ENCODE peak calls at places on chromosome 22, in eight cellular contexts. R is SW480, B is pancreas, N is midbrain, K is iris pigment epithelial cell, S is GF-D8, I is GM04503, F is fibroblast of the aortic adventitia. H is an unnamed sample.

GRCh38 chr22:31093956-31094622 is 13.0 kb downstream of the SMTN start:
- DNase-seq in R (no peak), B (peak), N (peak), K (no peak), S (no peak), I (no peak), F (no peak), H (no peak)

GRCh38 chr22:36374603-36375024 is 13.2 kb downstream of the MYH9 start:
- DNase-seq in R (peak), B (no peak), N (no peak), K (no peak), S (no peak), I (no peak), F (peak), H (peak)

GRCh38 chr22:49735411-49736311 is 92.0 kb downstream of the BRD1 start:
- DNase-seq in R (no peak), B (no peak), N (no peak), K (no peak), S (no peak), I (no peak), F (no peak), H (no peak)

GRCh38 chr22:42289671-42290269 is 19.3 kb upstream of the TCF20 start:
- DNase-seq in R (no peak), B (no peak), N (peak), K (no peak), S (no peak), I (no peak), F (no peak), H (no peak)

GRCh38 chr22:39279170-39279850 is 34.5 kb upstream of the PDGFB start:
- DNase-seq in R (no peak), B (no peak), N (no peak), K (no peak), S (no peak), I (no peak), F (no peak), H (no peak)

GRCh38 chr22:33401291-33401690 is 343.1 kb upstream of the SYN3 start:
- DNase-seq in R (no peak), B (no peak), N (no peak), K (no peak), S (no peak), I (peak), F (peak), H (no peak)

GRCh38 chr22:36323182-36323854 is 64.4 kb downstream of the MYH9 start:
- DNase-seq in R (no peak), B (no peak), N (peak), K (peak), S (no peak), I (no peak), F (peak), H (no peak)

GRCh38 chr22:37711490-37711889 is 14.6 kb downstream of the TRIOBP start:
- DNase-seq in R (no peak), B (no peak), N (no peak), K (no peak), S (no peak), I (no peak), F (no peak), H (no peak)

GRCh38 chr22:33057363-33057995 is 702 bp downstream of the SYN3 start:
- DNase-seq in R (no peak), B (no peak), N (no peak), K (no peak), S (no peak), I (no peak), F (no peak), H (no peak)

GRCh38 chr22:27843441-27843840 is 41.9 kb upstream of the MN1 start:
- DNase-seq in R (no peak), B (no peak), N (no peak), K (no peak), S (no peak), I (no peak), F (no peak), H (no peak)

GRCh38 chr22:30825711-30826505 is 131.2 kb downstream of the OSBP2 start:
- DNase-seq in R (no peak), B (no peak), N (no peak), K (no peak), S (no peak), I (no peak), F (no peak), H (no peak)

H was measured in CD14-positive monocyte.